ENCODE peak calls at places on chromosome 17, in eight cellular contexts. E is GM23248; B is right lobe of liver; Y is CD8-positive, alpha-beta memory T cell; F is heart right ventricle; N is hepatocyte; Z is mammary epithelial cell; W is cardiac muscle cell. I is an unnamed sample.
A peak's percentile ranks its signal among the peaks of the same experiment; 100 is the strongest.

GRCh38 chr17:18241229-18241871 is 15.9 kb downstream of the LLGL1 start:
- DNase-seq in E (no peak), B (no peak), Y (no peak), F (no peak), N (no peak), Z (no peak), W (no peak), I (no peak)

GRCh38 chr17:11212792-11213191 is 28.2 kb upstream of the SHISA6 start:
- DNase-seq in E (no peak), B (no peak), Y (no peak), F (no peak), N (no peak), Z (no peak), W (no peak), I (no peak)

GRCh38 chr17:1730345-1731193 is 6.1 kb downstream of the WDR81 start:
- DNase-seq in E (peak; percentile 93), B (peak; percentile 71), Y (no peak), F (peak; percentile 86), N (peak; percentile 69), Z (peak; percentile 85), W (no peak), I (no peak)

GRCh38 chr17:59004338-59005111 is 102.2 kb downstream of the TRIM37 start:
- DNase-seq in E (peak; percentile 66), B (peak; percentile 35), Y (peak; percentile 57), F (peak; percentile 58), N (peak; percentile 76), Z (peak; percentile 29), W (peak; percentile 73), I (peak; percentile 21)

GRCh38 chr17:66570353-66571195 is 264.3 kb upstream of the CACNG5 start:
- DNase-seq in E (no peak), B (no peak), Y (no peak), F (no peak), N (no peak), Z (no peak), W (no peak), I (no peak)

GRCh38 chr17:40996829-40997228 is 2.9 kb upstream of the KRTAP3-3 start:
- DNase-seq in E (no peak), B (no peak), Y (no peak), F (no peak), N (no peak), Z (peak; percentile 15), W (no peak), I (no peak)

GRCh38 chr17:3656353-3656752 is 12.0 kb downstream of the TAX1BP3 start:
- DNase-seq in E (no peak), B (no peak), Y (no peak), F (no peak), N (no peak), Z (no peak), W (no peak), I (no peak)

GRCh38 chr17:42512733-42513251 is 23.2 kb upstream of the NAGLU start:
- DNase-seq in E (no peak), B (no peak), Y (no peak), F (no peak), N (no peak), Z (no peak), W (no peak), I (no peak)

GRCh38 chr17:28518132-28518531 is 12.0 kb downstream of the FOXN1 start:
- DNase-seq in E (no peak), B (no peak), Y (no peak), F (no peak), N (no peak), Z (no peak), W (no peak), I (no peak)

GRCh38 chr17:57584050-57584551 is 161.0 kb downstream of the CCDC182 start:
- DNase-seq in E (peak; percentile 40), B (no peak), Y (no peak), F (no peak), N (no peak), Z (no peak), W (no peak), I (no peak)

GRCh38 chr17:56897646-56898424 is 16.0 kb downstream of the TRIM25 start:
- DNase-seq in E (no peak), B (no peak), Y (no peak), F (no peak), N (no peak), Z (no peak), W (no peak), I (no peak)

GRCh38 chr17:21285164-21286065 is 904 bp downstream of the MAP2K3 start:
- DNase-seq in E (peak; percentile 78), B (peak; percentile 46), Y (no peak), F (no peak), N (peak; percentile 49), Z (peak; percentile 69), W (peak; percentile 17), I (peak; percentile 45)

GRCh38 chr17:83171661-83172060 is 92.3 kb downstream of the METRNL start:
- DNase-seq in E (peak; percentile 83), B (no peak), Y (no peak), F (no peak), N (peak; percentile 6), Z (no peak), W (no peak), I (no peak)

GRCh38 chr17:50192873-50193274 is 8.6 kb downstream of the COL1A1 start:
- DNase-seq in E (peak; percentile 55), B (no peak), Y (no peak), F (no peak), N (no peak), Z (no peak), W (no peak), I (no peak)

GRCh38 chr17:68562736-68563135 is 38.4 kb downstream of the FAM20A start:
- DNase-seq in E (no peak), B (no peak), Y (no peak), F (no peak), N (no peak), Z (no peak), W (no peak), I (no peak)

GRCh38 chr17:14755002-14755401 is 454.1 kb downstream of the HS3ST3B1 start:
- DNase-seq in E (no peak), B (no peak), Y (no peak), F (no peak), N (peak; percentile 37), Z (peak; percentile 43), W (no peak), I (peak; percentile 50)

GRCh38 chr17:52170963-52171572 is 12.6 kb upstream of the CA10 start:
- DNase-seq in E (peak; percentile 19), B (peak; percentile 34), Y (no peak), F (no peak), N (peak; percentile 58), Z (peak; percentile 33), W (peak; percentile 55), I (peak; percentile 30)

GRCh38 chr17:17950347-17950746 is 21.9 kb downstream of the TOM1L2 start:
- DNase-seq in E (no peak), B (no peak), Y (no peak), F (no peak), N (no peak), Z (no peak), W (no peak), I (no peak)

GRCh38 chr17:43020789-43021738 is 1.1 kb downstream of the VAT1 start:
- DNase-seq in E (peak; percentile 89), B (peak; percentile 63), Y (peak; percentile 30), F (peak; percentile 76), N (peak; percentile 85), Z (peak; percentile 47), W (peak; percentile 52), I (peak; percentile 95)

GRCh38 chr17:11814655-11815262 is 182.5 kb downstream of the ZNF18 start:
- DNase-seq in E (no peak), B (no peak), Y (no peak), F (no peak), N (no peak), Z (no peak), W (no peak), I (no peak)

GRCh38 chr17:70310251-70310672 is 140.9 kb downstream of the KCNJ2 start:
- DNase-seq in E (peak; percentile 27), B (no peak), Y (no peak), F (peak; percentile 24), N (no peak), Z (no peak), W (no peak), I (no peak)
- H3K9me3 ChIP-seq in E (no peaks in the 10 kb centered on the region), B (no peaks in the 10 kb centered on the region), Y (no peaks in the 10 kb centered on the region), F (no peaks in the 10 kb centered on the region), N (no peaks in the 10 kb centered on the region), Z (no peaks in the 10 kb centered on the region), W (no peaks in the 10 kb centered on the region), I (no peaks in the 10 kb centered on the region)

GRCh38 chr17:39777534-39778365 is 40.0 kb downstream of the GRB7 start:
- DNase-seq in E (no peak), B (no peak), Y (no peak), F (no peak), N (no peak), Z (no peak), W (no peak), I (no peak)
- H3K4me3 ChIP-seq in E (no peak overlapping the region), B (peak overlapping the region; percentile 11), Y (peak overlapping the region; percentile 73), F (no peak overlapping the region), N (no peak overlapping the region), Z (no peak overlapping the region), W (no peak overlapping the region), I (no peak overlapping the region)

GRCh38 chr17:80898706-80899105 is 92.9 kb upstream of the CHMP6 start:
- DNase-seq in E (no peak), B (no peak), Y (no peak), F (no peak), N (no peak), Z (no peak), W (no peak), I (no peak)
- H3K36me3 ChIP-seq in E (no peaks in the 10 kb centered on the region), B (no peaks in the 10 kb centered on the region), Y (peaks cover 11% of the 10 kb centered on the region), F (peaks cover 51% of the 10 kb centered on the region), N (no peaks in the 10 kb centered on the region), Z (peaks cover 6% of the 10 kb centered on the region), W (peaks cover 7% of the 10 kb centered on the region), I (peaks cover 62% of the 10 kb centered on the region)

GRCh38 chr17:73148540-73149334 is 16.1 kb upstream of the SSTR2 start:
- DNase-seq in E (no peak), B (no peak), Y (no peak), F (no peak), N (no peak), Z (no peak), W (no peak), I (no peak)
- H3K9me3 ChIP-seq in E (no peaks in the 10 kb centered on the region), B (no peaks in the 10 kb centered on the region), Y (no peaks in the 10 kb centered on the region), F (no peaks in the 10 kb centered on the region), N (no peaks in the 10 kb centered on the region), Z (no peaks in the 10 kb centered on the region), W (no peaks in the 10 kb centered on the region), I (no peaks in the 10 kb centered on the region)

GRCh38 chr17:48995332-48995870 is 1.8 kb upstream of the IGF2BP1 start:
- DNase-seq in E (peak; percentile 53), B (no peak), Y (no peak), F (no peak), N (peak; percentile 35), Z (no peak), W (peak; percentile 59), I (peak; percentile 33)
- H3K4me3 ChIP-seq in E (peak overlapping the region; percentile 73), B (no peak overlapping the region), Y (no peak overlapping the region), F (no peak overlapping the region), N (peak overlapping the region; percentile 87), Z (no peak overlapping the region), W (peak overlapping the region; percentile 96), I (peak overlapping the region; percentile 23)

GRCh38 chr17:6626616-6627015 is 13.9 kb downstream of the KIAA0753 start:
- DNase-seq in E (no peak), B (no peak), Y (no peak), F (no peak), N (no peak), Z (no peak), W (no peak), I (no peak)
- H3K36me3 ChIP-seq in E (peaks cover 54% of the 10 kb centered on the region), B (peaks cover 13% of the 10 kb centered on the region), Y (peaks cover 24% of the 10 kb centered on the region), F (peaks cover 97% of the 10 kb centered on the region), N (peaks cover 3% of the 10 kb centered on the region), Z (peaks cover 20% of the 10 kb centered on the region), W (peaks cover 59% of the 10 kb centered on the region), I (peaks cover 30% of the 10 kb centered on the region)

GRCh38 chr17:19676901-19677300 is 28.4 kb downstream of the ALDH3A2 start:
- DNase-seq in E (no peak), B (no peak), Y (no peak), F (no peak), N (no peak), Z (no peak), W (no peak), I (no peak)
- H3K9me3 ChIP-seq in E (no peaks in the 10 kb centered on the region), B (no peaks in the 10 kb centered on the region), Y (no peaks in the 10 kb centered on the region), F (no peaks in the 10 kb centered on the region), N (no peaks in the 10 kb centered on the region), Z (no peaks in the 10 kb centered on the region), W (no peaks in the 10 kb centered on the region), I (no peaks in the 10 kb centered on the region)

I was measured in MG63.